ENCODE peak calls at places on chromosomes 1 and 21, in six cellular contexts. N is GM12891, W is H1, E is HepG2, P is K562, C is GM12878. L is an unnamed sample.

GRCh38 chr1:47229884-47230691 is 1.9 kb downstream of the TAL1 start:
- DNase-seq in E (no peak), N (no peak), C (no peak), W (no peak), P (no peak), L (no peak)

GRCh38 chr1:6795661-6796060 is 10.4 kb downstream of the CAMTA1 start:
- DNase-seq in N (no peak), E (no peak), C (no peak), P (no peak), W (no peak), L (no peak)

GRCh38 chr1:66996018-66996682 is 57.8 kb downstream of the SLC35D1 start:
- DNase-seq in N (peak), C (peak), E (peak), P (peak), W (peak), L (peak)

GRCh38 chr1:153933955-153934354 is 11.2 kb upstream of the GATAD2B start:
- DNase-seq in W (no peak), C (no peak), P (no peak), N (no peak), E (no peak), L (no peak)

GRCh38 chr1:9472386-9473031 is 66.8 kb upstream of the SLC25A33 start:
- DNase-seq in E (no peak), P (no peak), W (no peak), C (no peak), N (no peak), L (no peak)

GRCh38 chr1:233294991-233295774 is at the start of gene PCNX2:
- DNase-seq in E (no peak), C (no peak), N (peak), W (no peak), P (peak), L (peak)

GRCh38 chr1:1908506-1908791 is 6.6 kb upstream of the CALML6 start:
- DNase-seq in N (no peak), C (no peak), P (no peak), E (no peak), W (no peak), L (no peak)

GRCh38 chr1:156295391-156295947 is at the start of gene GLMP:
- DNase-seq in P (peak), N (peak), W (no peak), E (peak), C (no peak), L (peak)

GRCh38 chr1:218676991-218677390 is 331.9 kb downstream of the TGFB2 start:
- DNase-seq in N (no peak), W (no peak), C (no peak), E (no peak), P (no peak), L (no peak)

GRCh38 chr1:54331843-54332688 is 74.1 kb downstream of the SSBP3 start:
- DNase-seq in N (no peak), P (no peak), E (no peak), W (no peak), C (no peak), L (no peak)

GRCh38 chr1:117370071-117370470 is 2.8 kb downstream of the MAN1A2 start:
- DNase-seq in C (no peak), E (no peak), P (no peak), W (no peak), N (no peak), L (no peak)

GRCh38 chr1:16618719-16619118 is 5.4 kb upstream of the NBPF1 start:
- DNase-seq in W (peak), C (no peak), P (peak), E (no peak), N (no peak), L (no peak)

GRCh38 chr1:210816136-210816535 is 317.8 kb downstream of the KCNH1 start:
- DNase-seq in E (no peak), N (no peak), C (no peak), W (no peak), P (no peak), L (no peak)

GRCh38 chr21:15850645-15851044 is 120.9 kb downstream of the USP25 start:
- DNase-seq in C (no peak), P (no peak), E (peak), N (no peak), W (no peak), L (no peak)
- TF ChIP-seq POLR2AphosphoS5 in C (no peak), P (no peak), E (no peak), N (no peak), W (no peak), L (no peak)

GRCh38 chr1:30685796-30686165 is 37.6 kb downstream of the MATN1 start:
- DNase-seq in E (no peak), C (no peak), P (no peak), W (no peak), N (no peak), L (no peak)

GRCh38 chr1:30684259-30684658 is 39.1 kb downstream of the MATN1 start:
- DNase-seq in W (no peak), E (no peak), C (no peak), N (no peak), P (no peak), L (no peak)

GRCh38 chr1:30686236-30686635 is 37.1 kb downstream of the MATN1 start:
- DNase-seq in C (no peak), N (no peak), E (no peak), W (no peak), P (no peak), L (no peak)

GRCh38 chr1:30683699-30684098 is 39.7 kb downstream of the MATN1 start:
- DNase-seq in C (no peak), W (no peak), E (no peak), P (no peak), N (no peak), L (no peak)

DNA sequence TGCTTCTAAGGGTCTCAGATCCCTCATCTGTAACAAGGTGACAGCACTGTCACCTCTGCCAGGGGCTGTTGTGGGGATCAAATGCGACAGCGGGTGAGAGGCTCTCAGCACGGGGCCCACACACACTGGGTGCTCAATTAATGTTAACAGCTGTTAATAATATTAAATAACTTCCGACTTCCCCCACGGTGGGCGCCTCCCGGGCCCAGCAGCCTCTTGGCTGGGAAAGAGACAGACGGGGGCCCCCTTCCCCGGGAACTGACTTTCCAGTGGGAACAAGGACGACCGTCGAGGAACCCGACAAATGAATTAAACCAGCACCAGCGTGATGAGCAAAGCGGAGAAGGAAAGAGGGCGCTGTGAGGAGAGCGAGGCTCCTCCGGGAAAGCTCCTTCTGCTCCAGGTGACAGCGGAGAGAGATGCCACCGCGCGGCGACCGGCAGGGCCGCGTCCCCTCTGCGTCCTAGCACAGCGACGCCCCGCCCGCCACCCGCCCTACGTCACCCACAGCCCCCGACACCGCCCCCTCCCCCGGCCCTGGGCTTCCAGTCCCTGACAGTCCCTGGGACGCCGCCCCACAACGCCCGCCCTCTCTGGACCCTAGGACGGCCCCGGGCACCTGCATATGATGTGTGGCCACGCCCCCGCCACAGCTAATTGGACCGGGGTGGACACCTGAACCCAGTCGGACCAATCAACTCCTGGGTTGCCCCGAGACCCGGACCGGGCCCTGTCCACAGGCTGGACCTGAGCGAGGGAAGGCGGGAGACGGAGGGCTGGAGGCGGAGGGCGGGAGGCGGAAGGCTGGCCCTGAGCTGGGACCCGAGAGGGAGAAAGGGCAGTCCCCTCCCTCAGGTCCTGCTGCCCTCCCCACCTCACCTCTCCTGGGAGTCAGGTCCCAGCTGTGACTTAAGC is 38.2 kb downstream of the MATN1 start:
- DNase-seq in W (peak), P (peak), N (no peak), E (peak), C (no peak), L (no peak)
- TF ChIP-seq TAF1 in W (peak), P (no peak), N (no peak), E (no peak), C (no peak), L (no peak)

DNA sequence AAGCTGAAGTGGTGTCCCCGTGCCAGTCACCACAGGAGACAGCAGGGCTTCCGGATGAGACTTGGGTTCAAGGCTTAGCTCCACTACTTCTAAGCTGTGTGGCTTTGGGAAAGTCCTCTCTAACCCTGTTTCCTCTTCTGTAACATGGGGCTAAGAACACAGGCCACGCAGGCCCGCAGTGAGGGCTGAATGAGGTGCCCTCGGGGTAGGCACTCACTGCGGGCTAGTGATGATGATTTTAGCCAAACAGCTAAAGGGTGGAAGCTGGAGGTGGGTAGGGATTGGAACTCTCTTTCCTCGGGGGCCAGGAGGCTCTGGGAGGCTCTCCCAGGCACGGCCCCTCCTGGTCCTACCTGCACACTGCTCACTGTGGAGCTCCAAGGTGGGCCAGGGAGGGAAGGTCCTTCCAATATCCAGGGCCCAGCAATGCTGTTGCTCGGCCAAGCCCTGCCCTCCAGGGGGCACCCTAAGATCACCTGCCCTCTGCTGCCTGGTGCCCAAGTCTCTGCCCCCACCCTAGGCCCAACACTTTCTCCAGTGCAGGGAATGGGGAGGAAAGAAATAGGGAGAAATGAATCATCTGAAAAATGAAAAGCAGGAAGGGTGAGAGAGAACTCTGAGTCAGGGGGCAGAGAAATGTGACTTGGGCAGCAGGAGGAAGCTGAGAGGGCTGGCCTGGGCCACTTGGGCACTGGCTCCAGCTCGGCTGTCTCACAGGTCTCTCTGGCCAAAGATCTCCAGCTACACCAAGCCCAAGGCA is 19.2 kb upstream of the EVA1B start:
- DNase-seq in E (no peak), P (peak), C (no peak), N (peak), W (no peak), L (no peak)
- TF ChIP-seq POLR2A in E (no peak), P (no peak), C (no peak), N (no peak), W (no peak), L (no peak)

GRCh38 chr1:99590578-99591209 is 55.2 kb upstream of the PALMD start:
- DNase-seq in W (no peak), P (no peak), N (no peak), E (no peak), C (no peak), L (no peak)
- TF ChIP-seq POLR2AphosphoS5 in W (no peak), P (no peak), N (no peak), E (no peak), C (no peak), L (no peak)